ENCODE peak calls at places on chromosomes 7 and 10, in four cellular contexts. A is endothelial cell, G is H54, B is EH. T is an unnamed sample.

GRCh38 chr10:70542565-70542938 is 60.0 kb downstream of the PRF1 start:
- DNase-seq in B (peak), G (no peak), A (no peak), T (no peak)

GRCh38 chr10:133520193-133520738 is 6.9 kb upstream of the CYP2E1 start:
- DNase-seq in B (peak), G (peak), A (peak), T (no peak)

GRCh38 chr10:102418612-102419560 is at the start of gene PSD:
- DNase-seq in B (no peak), G (no peak), A (no peak), T (no peak)

GRCh38 chr7:138166681-138167080 is 90.4 kb downstream of the AKR1D1 start:
- DNase-seq in G (no peak), B (no peak), A (no peak), T (no peak)

GRCh38 chr10:76885815-76886214 is 751.8 kb downstream of the KCNMA1 start:
- DNase-seq in A (no peak), B (no peak), G (no peak), T (no peak)

GRCh38 chr10:20858292-20859124 is 38.6 kb downstream of the NEBL start:
- DNase-seq in B (peak), A (no peak), G (no peak), T (peak)

GRCh38 chr10:3886666-3887251 is 101.8 kb upstream of the KLF6 start:
- DNase-seq in G (no peak), A (no peak), B (peak), T (no peak)

GRCh38 chr10:51530540-51530939 is 168.9 kb downstream of the CSTF2T start:
- DNase-seq in B (no peak), A (no peak), G (no peak), T (no peak)

GRCh38 chr7:101939136-101939695 is 121.8 kb downstream of the CUX1 start:
- DNase-seq in A (no peak), G (no peak), B (no peak), T (no peak)

GRCh38 chr10:95542761-95543160 is 18.4 kb downstream of the SORBS1 start:
- DNase-seq in A (no peak), G (no peak), B (no peak), T (no peak)

GRCh38 chr7:150375662-150376521 is 3.2 kb upstream of the ZNF775 start:
- DNase-seq in G (no peak), A (no peak), B (no peak), T (no peak)

GRCh38 chr10:91919651-91920050 is 3.9 kb upstream of the BTAF1 start:
- DNase-seq in G (no peak), B (no peak), A (no peak), T (no peak)

GRCh38 chr10:123945506-123945905 is 53.9 kb upstream of the CPXM2 start:
- DNase-seq in B (peak), G (peak), A (no peak), T (peak)